ENCODE peak calls at places on chromosomes 12 and 14, in eight cellular contexts. L is fibroblast of the aortic adventitia; K is WERI-Rb-1; X is endothelial cell; Q is mucosa of descending colon; R is progenitor cell of endocrine pancreas; C is CD4-positive, alpha-beta T cell; S is SK-N-SH. E is an unnamed sample.

GRCh38 chr12:62542814-62543213 is 76.2 kb downstream of the MON2 start:
- DNase-seq in K (no peak), X (no peak), C (no peak), Q (no peak), R (no peak), L (no peak), S (no peak), E (no peak)

GRCh38 chr12:48779869-48780268 is 9.0 kb downstream of the ADCY6 start:
- DNase-seq in S (no peak), R (no peak), C (no peak), K (no peak), L (peak; percentile 94), Q (no peak), X (no peak), E (no peak)

GRCh38 chr14:23183479-23183878 is at the start of gene SLC7A8:
- DNase-seq in K (peak; percentile 44), S (no peak), Q (peak; percentile 66), X (peak; percentile 33), L (no peak), C (no peak), R (peak; percentile 20), E (peak; percentile 66)

GRCh38 chr14:56202256-56202655 is 84.0 kb downstream of the PELI2 start:
- DNase-seq in C (no peak), Q (no peak), R (no peak), X (no peak), K (no peak), S (no peak), L (no peak), E (no peak)

GRCh38 chr12:52275686-52276085 is 1.2 kb downstream of the KRT86 start:
- DNase-seq in C (no peak), K (no peak), X (no peak), Q (no peak), L (no peak), R (no peak), S (no peak), E (no peak)

GRCh38 chr12:20148241-20148640 is 220.1 kb upstream of the PDE3A start:
- DNase-seq in X (no peak), R (no peak), S (no peak), K (no peak), Q (no peak), C (no peak), L (no peak), E (no peak)

GRCh38 chr12:50825372-50825838 is 17.3 kb upstream of the TMPRSS12 start:
- DNase-seq in L (peak; percentile 92), R (no peak), Q (no peak), K (no peak), C (no peak), S (peak; percentile 36), X (no peak), E (no peak)

GRCh38 chr14:53516261-53516774 is 363.2 kb upstream of the DDHD1 start:
- DNase-seq in L (peak; percentile 92), C (no peak), Q (no peak), X (no peak), R (no peak), S (no peak), K (no peak), E (no peak)

GRCh38 chr14:106044949-106045596 is 518.7 kb downstream of the TMEM121 start:
- DNase-seq in L (no peak), R (no peak), C (peak; percentile 62), S (peak; percentile 35), X (no peak), Q (peak; percentile 70), K (peak; percentile 59), E (no peak)

GRCh38 chr14:39268393-39268792 is 34.7 kb downstream of the MIA2 start:
- DNase-seq in Q (no peak), L (peak; percentile 40), S (no peak), K (no peak), X (no peak), R (no peak), C (no peak), E (no peak)

GRCh38 chr14:54446201-54446693 is 5.1 kb upstream of the CNIH1 start:
- DNase-seq in K (no peak), C (no peak), X (no peak), S (no peak), Q (peak; percentile 74), R (no peak), L (peak; percentile 72), E (no peak)

GRCh38 chr14:27528328-27528727 is 930.5 kb upstream of the NOVA1 start:
- DNase-seq in K (no peak), X (peak; percentile 18), C (no peak), R (no peak), Q (no peak), L (peak; percentile 1), S (peak; percentile 37), E (no peak)
- TF ChIP-seq CTCF in K (peak; percentile 64), X (peak; percentile 61), C (no peak), R (peak; percentile 76), Q (no peak), L (no peak), S (peak; percentile 60), E (peak; percentile 74)

GRCh38 chr12:13162904-13163303 is 33.6 kb upstream of the EMP1 start:
- DNase-seq in K (no peak), C (no peak), R (no peak), S (no peak), X (no peak), Q (no peak), L (no peak), E (no peak)
- TF ChIP-seq CTCF in K (no peak), C (no peak), R (no peak), S (no peak), X (no peak), Q (no peak), L (no peak), E (no peak)

GRCh38 chr12:75437564-75437963 is 43.0 kb upstream of the GLIPR1 start:
- DNase-seq in K (no peak), Q (no peak), R (no peak), L (peak; percentile 44), X (no peak), S (no peak), C (no peak), E (no peak)
- TF ChIP-seq CTCF in K (peak; percentile 17), Q (no peak), R (no peak), L (peak; percentile 37), X (no peak), S (no peak), C (peak; percentile 40), E (no peak)

DNA sequence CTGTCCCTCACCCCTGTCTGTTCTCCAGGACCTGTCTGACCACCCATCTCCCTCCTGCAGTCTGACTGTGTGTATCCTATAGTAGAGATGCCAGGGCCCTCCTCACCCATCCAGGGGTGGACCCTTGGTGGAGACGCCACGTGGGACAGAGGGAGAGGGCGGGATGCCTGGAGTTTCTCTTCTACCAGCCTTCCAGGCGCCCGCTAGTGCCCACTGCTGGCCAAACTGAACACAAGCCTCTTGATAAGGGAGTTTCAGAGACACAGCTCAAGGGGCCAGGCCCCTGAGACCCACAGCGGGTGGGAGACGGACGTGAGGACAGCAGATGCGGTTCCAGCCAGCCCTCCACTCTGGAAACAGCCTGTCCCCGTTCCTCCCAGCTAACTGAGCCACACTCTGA is 147.3 kb downstream of the RBM19 start:
- DNase-seq in C (no peak), R (peak; percentile 16), L (no peak), K (peak; percentile 43), S (no peak), Q (no peak), X (peak; percentile 70), E (peak; percentile 72)
- TF ChIP-seq CTCF in C (no peak), R (peak; percentile 66), L (peak; percentile 45), K (peak; percentile 68), S (peak; percentile 48), Q (no peak), X (peak; percentile 44), E (peak; percentile 62)

E was measured in glutamatergic neuron.